ENCODE peak calls at places on chromosomes 5 and 9, in ten cellular contexts. One of them, this sample, is unnamed.

GRCh38 chr5:144820285-144820684 is 649.6 kb downstream of the KCTD16 start:
- DNase-seq in AG10803: no peak
- DNase-seq in H1: no peak
- DNase-seq in left ventricle myocardium inferior: no peak
- DNase-seq in naive thymus-derived CD4-positive, alpha-beta T cell: no peak
- DNase-seq in neural progenitor cell: no peak
- DNase-seq in GM12865: no peak
- DNase-seq in cardiac fibroblast: no peak
- DNase-seq in MM.1S: no peak
- DNase-seq in H7: no peak
- DNase-seq in this sample: no peak

GRCh38 chr9:124384210-124384609 is 31.0 kb downstream of the PSMB7 start:
- DNase-seq in left ventricle myocardium inferior: no peak
- DNase-seq in H1: no peak
- DNase-seq in cardiac fibroblast: no peak
- DNase-seq in GM12865: no peak
- DNase-seq in neural progenitor cell: no peak
- DNase-seq in AG10803: no peak
- DNase-seq in MM.1S: no peak
- DNase-seq in naive thymus-derived CD4-positive, alpha-beta T cell: no peak
- DNase-seq in H7: no peak
- DNase-seq in this sample: no peak

GRCh38 chr5:10701567-10702039 is 59.4 kb downstream of the DAP start:
- DNase-seq in AG10803: peak
- DNase-seq in GM12865: peak
- DNase-seq in H7: peak
- DNase-seq in H1: no peak
- DNase-seq in left ventricle myocardium inferior: no peak
- DNase-seq in cardiac fibroblast: peak
- DNase-seq in neural progenitor cell: peak
- DNase-seq in naive thymus-derived CD4-positive, alpha-beta T cell: peak
- DNase-seq in MM.1S: peak
- DNase-seq in this sample: no peak

GRCh38 chr9:137031904-137032639 is at the start of gene FUT7:
- DNase-seq in H1: no peak
- DNase-seq in neural progenitor cell: no peak
- DNase-seq in cardiac fibroblast: no peak
- DNase-seq in GM12865: peak
- DNase-seq in H7: no peak
- DNase-seq in naive thymus-derived CD4-positive, alpha-beta T cell: no peak
- DNase-seq in left ventricle myocardium inferior: no peak
- DNase-seq in MM.1S: no peak
- DNase-seq in AG10803: no peak
- DNase-seq in this sample: no peak

GRCh38 chr5:158162026-158162425 is 303.1 kb upstream of the CLINT1 start:
- DNase-seq in H1: no peak
- DNase-seq in left ventricle myocardium inferior: no peak
- DNase-seq in neural progenitor cell: no peak
- DNase-seq in H7: no peak
- DNase-seq in naive thymus-derived CD4-positive, alpha-beta T cell: no peak
- DNase-seq in MM.1S: no peak
- DNase-seq in cardiac fibroblast: no peak
- DNase-seq in GM12865: no peak
- DNase-seq in AG10803: no peak
- DNase-seq in this sample: no peak

GRCh38 chr5:14476791-14477435 is 104.7 kb upstream of the OTULINL start:
- DNase-seq in AG10803: peak
- DNase-seq in naive thymus-derived CD4-positive, alpha-beta T cell: no peak
- DNase-seq in GM12865: no peak
- DNase-seq in cardiac fibroblast: peak
- DNase-seq in MM.1S: no peak
- DNase-seq in neural progenitor cell: no peak
- DNase-seq in H1: no peak
- DNase-seq in left ventricle myocardium inferior: no peak
- DNase-seq in H7: no peak
- DNase-seq in this sample: no peak

GRCh38 chr5:178460598-178461425 is 129.4 kb downstream of the COL23A1 start:
- DNase-seq in cardiac fibroblast: peak
- DNase-seq in MM.1S: peak
- DNase-seq in AG10803: peak
- DNase-seq in left ventricle myocardium inferior: peak
- DNase-seq in neural progenitor cell: peak
- DNase-seq in H1: peak
- DNase-seq in H7: peak
- DNase-seq in GM12865: peak
- DNase-seq in naive thymus-derived CD4-positive, alpha-beta T cell: peak
- DNase-seq in this sample: peak

GRCh38 chr5:81121273-81121672 is 111.8 kb upstream of the CKMT2 start:
- DNase-seq in GM12865: no peak
- DNase-seq in H7: no peak
- DNase-seq in cardiac fibroblast: no peak
- DNase-seq in left ventricle myocardium inferior: no peak
- DNase-seq in naive thymus-derived CD4-positive, alpha-beta T cell: no peak
- DNase-seq in MM.1S: no peak
- DNase-seq in AG10803: no peak
- DNase-seq in neural progenitor cell: no peak
- DNase-seq in H1: no peak
- DNase-seq in this sample: no peak

GRCh38 chr5:57680686-57681085 is 198.1 kb upstream of the ACTBL2 start:
- DNase-seq in H7: no peak
- DNase-seq in GM12865: no peak
- DNase-seq in AG10803: no peak
- DNase-seq in naive thymus-derived CD4-positive, alpha-beta T cell: no peak
- DNase-seq in left ventricle myocardium inferior: no peak
- DNase-seq in MM.1S: no peak
- DNase-seq in neural progenitor cell: no peak
- DNase-seq in cardiac fibroblast: no peak
- DNase-seq in H1: no peak
- DNase-seq in this sample: no peak

GRCh38 chr9:113580041-113580953 is 116.8 kb downstream of the RGS3 start:
- DNase-seq in GM12865: peak
- DNase-seq in H1: no peak
- DNase-seq in naive thymus-derived CD4-positive, alpha-beta T cell: peak
- DNase-seq in cardiac fibroblast: peak
- DNase-seq in H7: peak
- DNase-seq in neural progenitor cell: no peak
- DNase-seq in MM.1S: peak
- DNase-seq in left ventricle myocardium inferior: peak
- DNase-seq in AG10803: no peak
- DNase-seq in this sample: peak

GRCh38 chr9:129283705-129284606 is 105.9 kb upstream of the IER5L start:
- DNase-seq in GM12865: peak
- DNase-seq in AG10803: no peak
- DNase-seq in cardiac fibroblast: no peak
- DNase-seq in left ventricle myocardium inferior: no peak
- DNase-seq in naive thymus-derived CD4-positive, alpha-beta T cell: no peak
- DNase-seq in MM.1S: no peak
- DNase-seq in H7: peak
- DNase-seq in H1: no peak
- DNase-seq in neural progenitor cell: no peak
- DNase-seq in this sample: no peak

GRCh38 chr9:90815183-90815943 is 13.7 kb downstream of the SYK start:
- DNase-seq in AG10803: no peak
- DNase-seq in naive thymus-derived CD4-positive, alpha-beta T cell: peak
- DNase-seq in left ventricle myocardium inferior: no peak
- DNase-seq in neural progenitor cell: no peak
- DNase-seq in H7: no peak
- DNase-seq in MM.1S: no peak
- DNase-seq in cardiac fibroblast: no peak
- DNase-seq in GM12865: peak
- DNase-seq in H1: no peak
- DNase-seq in this sample: peak

DNA sequence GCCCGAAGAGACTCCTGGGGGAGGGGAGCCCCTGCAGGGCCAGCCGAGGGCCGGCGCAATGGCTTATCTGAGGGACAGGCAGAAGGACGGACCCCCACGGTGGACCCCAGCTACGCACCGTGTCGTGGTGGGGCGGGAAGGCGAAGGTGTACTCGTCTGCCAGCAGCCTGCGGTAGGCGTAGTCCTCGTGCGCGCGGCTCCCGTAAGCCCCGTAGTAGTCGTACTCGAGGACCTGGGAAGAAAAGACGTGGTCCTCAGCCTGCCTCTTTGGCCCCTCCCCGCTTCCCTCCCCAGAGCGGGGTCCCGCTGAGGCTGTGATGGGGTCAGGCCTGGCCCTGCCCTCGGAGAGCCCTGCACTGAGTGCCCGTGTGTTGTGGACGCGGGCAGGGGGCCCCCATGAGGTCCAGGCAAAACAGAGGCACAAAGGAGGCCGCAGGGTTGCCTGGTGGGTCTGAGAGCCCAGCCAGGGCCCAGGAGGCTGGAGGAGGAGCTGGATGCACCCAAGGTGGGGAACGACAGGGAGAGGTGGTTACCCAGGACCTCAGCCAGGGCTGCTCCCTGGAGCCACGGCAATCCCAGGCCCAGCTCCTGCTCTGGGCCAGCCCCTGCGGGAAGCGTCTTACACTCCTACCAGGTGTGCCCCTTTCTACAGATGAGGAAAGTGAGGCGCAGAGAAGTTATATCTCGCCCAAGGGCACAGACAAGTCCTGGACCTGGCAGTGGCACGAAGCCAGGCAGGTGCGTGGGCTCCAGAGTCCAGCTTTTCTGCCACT is 35.2 kb downstream of the SARDH start:
- DNase-seq in GM12865: no peak
- DNase-seq in AG10803: no peak
- DNase-seq in MM.1S: no peak
- DNase-seq in neural progenitor cell: no peak
- DNase-seq in cardiac fibroblast: no peak
- DNase-seq in H1: no peak
- DNase-seq in naive thymus-derived CD4-positive, alpha-beta T cell: peak
- DNase-seq in H7: peak
- DNase-seq in left ventricle myocardium inferior: no peak
- DNase-seq in this sample: no peak
- H3K4me3 ChIP-seq in GM12865: no peak
- H3K4me3 ChIP-seq in AG10803: no peak
- H3K4me3 ChIP-seq in MM.1S: no peak
- H3K4me3 ChIP-seq in neural progenitor cell: no peak
- H3K4me3 ChIP-seq in cardiac fibroblast: peak
- H3K4me3 ChIP-seq in H1: no peak
- H3K4me3 ChIP-seq in naive thymus-derived CD4-positive, alpha-beta T cell: peak
- H3K4me3 ChIP-seq in H7: no peak
- H3K4me3 ChIP-seq in left ventricle myocardium inferior: peak
- H3K4me3 ChIP-seq in this sample: peak

DNA sequence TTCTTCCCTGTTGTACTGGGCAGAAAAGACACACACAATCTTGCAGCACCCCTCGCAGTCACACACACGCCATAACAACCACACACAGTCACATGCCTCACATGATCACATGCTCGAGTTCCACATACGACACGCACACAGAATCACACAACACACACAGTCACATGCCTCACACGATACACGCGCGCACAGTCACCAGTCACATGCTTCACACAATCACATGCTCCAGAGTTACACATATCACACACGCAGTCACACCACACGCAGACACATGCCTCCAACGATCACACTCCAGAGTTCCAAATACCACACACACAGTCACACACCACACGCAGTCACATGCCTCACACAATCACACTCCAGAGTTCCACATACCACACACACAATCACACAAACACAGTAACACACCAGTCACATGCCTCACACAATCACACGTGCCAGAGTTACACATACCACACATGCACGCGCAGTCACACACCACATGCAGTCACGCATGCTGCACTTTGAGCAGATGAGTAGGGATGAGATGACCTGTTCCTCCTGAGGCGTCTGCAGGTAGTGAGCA is 49.0 kb upstream of the LRRC14B start:
- DNase-seq in AG10803: no peak
- DNase-seq in naive thymus-derived CD4-positive, alpha-beta T cell: no peak
- DNase-seq in neural progenitor cell: no peak
- DNase-seq in H7: no peak
- DNase-seq in GM12865: no peak
- DNase-seq in cardiac fibroblast: no peak
- DNase-seq in H1: no peak
- DNase-seq in left ventricle myocardium inferior: no peak
- DNase-seq in MM.1S: no peak
- DNase-seq in this sample: no peak
- H3K4me3 ChIP-seq in AG10803: no peak
- H3K4me3 ChIP-seq in naive thymus-derived CD4-positive, alpha-beta T cell: no peak
- H3K4me3 ChIP-seq in neural progenitor cell: no peak
- H3K4me3 ChIP-seq in H7: no peak
- H3K4me3 ChIP-seq in GM12865: no peak
- H3K4me3 ChIP-seq in cardiac fibroblast: no peak
- H3K4me3 ChIP-seq in H1: no peak
- H3K4me3 ChIP-seq in left ventricle myocardium inferior: no peak
- H3K4me3 ChIP-seq in MM.1S: no peak
- H3K4me3 ChIP-seq in this sample: no peak

DNA sequence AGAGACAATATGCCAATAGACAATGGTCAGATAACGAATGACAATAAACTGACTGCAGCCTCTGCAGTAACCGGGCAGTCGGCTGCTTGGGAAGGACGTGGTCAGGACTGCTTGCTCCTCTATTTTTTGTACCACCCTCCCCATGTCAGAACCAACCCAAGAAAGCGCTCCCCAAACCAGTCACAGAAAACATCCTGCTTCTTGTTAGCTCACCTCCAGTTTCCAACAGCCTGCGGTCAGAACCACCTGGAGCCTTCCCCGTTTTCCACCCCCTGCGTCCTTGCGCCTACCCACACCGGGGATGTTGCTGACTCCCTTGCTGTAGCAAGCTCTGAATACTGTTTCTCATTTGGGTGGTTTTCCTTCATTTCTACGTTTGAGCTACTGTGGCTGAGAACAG is 1.7 kb upstream of the MRNIP start:
- DNase-seq in MM.1S: no peak
- DNase-seq in AG10803: no peak
- DNase-seq in left ventricle myocardium inferior: no peak
- DNase-seq in GM12865: no peak
- DNase-seq in H7: peak
- DNase-seq in cardiac fibroblast: no peak
- DNase-seq in H1: no peak
- DNase-seq in neural progenitor cell: no peak
- DNase-seq in naive thymus-derived CD4-positive, alpha-beta T cell: no peak
- DNase-seq in this sample: peak
- H3K4me3 ChIP-seq in MM.1S: no peak
- H3K4me3 ChIP-seq in AG10803: peak
- H3K4me3 ChIP-seq in left ventricle myocardium inferior: no peak
- H3K4me3 ChIP-seq in GM12865: no peak
- H3K4me3 ChIP-seq in H7: no peak
- H3K4me3 ChIP-seq in cardiac fibroblast: no peak
- H3K4me3 ChIP-seq in H1: no peak
- H3K4me3 ChIP-seq in neural progenitor cell: no peak
- H3K4me3 ChIP-seq in naive thymus-derived CD4-positive, alpha-beta T cell: no peak
- H3K4me3 ChIP-seq in this sample: no peak

DNA sequence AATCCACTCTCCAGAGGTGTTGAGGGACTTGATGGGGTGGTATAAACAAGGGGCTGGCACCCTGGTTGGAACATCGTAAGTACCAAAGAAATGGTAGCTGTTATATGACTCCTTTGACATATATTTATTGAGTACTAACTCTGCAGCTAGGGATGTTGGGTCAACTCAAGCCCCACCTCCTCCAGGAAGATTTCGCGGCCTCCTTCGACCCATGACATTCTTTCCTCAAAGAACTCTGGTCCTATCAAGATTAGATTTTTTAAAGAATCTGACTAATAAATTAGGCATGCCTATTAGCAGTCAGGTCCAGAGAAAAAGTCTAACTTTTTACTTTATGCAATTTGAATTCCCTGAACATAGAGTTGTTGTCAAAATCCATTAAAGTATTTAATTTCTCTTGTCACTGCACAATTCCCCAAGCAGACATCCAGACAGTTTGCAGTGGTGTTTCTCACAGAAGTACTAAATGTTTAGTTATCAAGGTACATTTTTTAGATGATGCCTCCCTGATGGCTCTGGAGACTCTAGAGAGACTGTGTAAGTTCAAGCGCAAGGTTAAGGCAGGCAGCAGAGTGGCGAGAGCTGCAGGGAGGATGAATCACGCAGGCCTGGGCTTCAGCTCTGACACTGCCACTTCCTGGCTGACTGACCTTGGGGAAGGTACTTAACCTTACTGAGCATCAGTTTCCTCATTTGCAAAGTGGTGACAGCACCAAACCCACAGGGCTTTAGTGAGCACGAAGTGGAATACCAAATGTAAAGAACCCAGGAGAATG is 209.6 kb downstream of the TTLL11 start:
- DNase-seq in MM.1S: no peak
- DNase-seq in left ventricle myocardium inferior: no peak
- DNase-seq in GM12865: no peak
- DNase-seq in H1: no peak
- DNase-seq in naive thymus-derived CD4-positive, alpha-beta T cell: no peak
- DNase-seq in neural progenitor cell: no peak
- DNase-seq in cardiac fibroblast: no peak
- DNase-seq in AG10803: no peak
- DNase-seq in H7: no peak
- DNase-seq in this sample: no peak
- H3K4me3 ChIP-seq in MM.1S: no peak
- H3K4me3 ChIP-seq in left ventricle myocardium inferior: no peak
- H3K4me3 ChIP-seq in GM12865: no peak
- H3K4me3 ChIP-seq in H1: no peak
- H3K4me3 ChIP-seq in naive thymus-derived CD4-positive, alpha-beta T cell: no peak
- H3K4me3 ChIP-seq in neural progenitor cell: peak
- H3K4me3 ChIP-seq in cardiac fibroblast: no peak
- H3K4me3 ChIP-seq in AG10803: no peak
- H3K4me3 ChIP-seq in H7: no peak
- H3K4me3 ChIP-seq in this sample: no peak